ENCODE peak calls at places on chromosomes 12 and 14, in ten cellular contexts. B, Q, H, X, U, R, A, J, E and I are unnamed samples.

GRCh38 chr14:104230119-104230885 is 91.9 kb downstream of the KIF26A start:
- DNase-seq in A (no peak), X (no peak), B (no peak), J (no peak), Q (no peak), H (no peak), R (no peak), U (no peak), E (no peak), I (no peak)

GRCh38 chr12:120831648-120832267 is 72.4 kb downstream of the SPPL3 start:
- DNase-seq in H (no peak), U (no peak), J (no peak), E (no peak), R (no peak), A (no peak), X (no peak), Q (no peak), B (no peak), I (peak)

GRCh38 chr14:26021759-26022158 is 576.1 kb downstream of the NOVA1 start:
- DNase-seq in B (no peak), X (no peak), U (peak), E (no peak), H (no peak), A (no peak), Q (no peak), R (no peak), J (no peak), I (no peak)

GRCh38 chr14:40476005-40476404 is 1043.8 kb upstream of the FBXO33 start:
- DNase-seq in A (no peak), E (no peak), U (no peak), X (no peak), B (no peak), H (no peak), Q (no peak), J (no peak), R (no peak), I (no peak)

GRCh38 chr12:24760162-24760561 is 188.7 kb downstream of the BCAT1 start:
- DNase-seq in U (no peak), A (no peak), J (no peak), X (no peak), R (no peak), H (no peak), Q (no peak), B (no peak), E (no peak), I (peak)

GRCh38 chr12:130813949-130814348 is 25.1 kb downstream of the STX2 start:
- DNase-seq in Q (no peak), R (no peak), B (no peak), U (no peak), H (no peak), A (no peak), X (no peak), E (no peak), J (no peak), I (no peak)

GRCh38 chr12:23463172-23463571 is 486.3 kb downstream of the SOX5 start:
- DNase-seq in Q (no peak), J (no peak), B (no peak), E (no peak), U (no peak), R (no peak), A (no peak), X (no peak), H (no peak), I (no peak)

GRCh38 chr14:103727313-103728000 is 11.8 kb downstream of the ZFYVE21 start:
- DNase-seq in R (no peak), J (no peak), Q (no peak), U (no peak), H (no peak), A (no peak), B (peak), X (no peak), E (no peak), I (no peak)

GRCh38 chr12:65926119-65927004 is 102.1 kb downstream of the HMGA2 start:
- DNase-seq in U (no peak), R (no peak), H (no peak), X (no peak), J (no peak), Q (no peak), A (no peak), B (no peak), E (no peak), I (no peak)

GRCh38 chr12:75661927-75662326 is 150.5 kb upstream of the KRR1 start:
- DNase-seq in R (no peak), A (no peak), E (no peak), X (no peak), U (peak), J (no peak), H (no peak), B (no peak), Q (no peak), I (no peak)

GRCh38 chr12:59173696-59174095 is 253.4 kb upstream of the LRIG3 start:
- DNase-seq in E (no peak), R (no peak), Q (no peak), X (no peak), B (no peak), H (no peak), J (no peak), U (peak), A (no peak), I (no peak)

GRCh38 chr12:58393152-58393551 is 451.8 kb downstream of the ATP23 start:
- DNase-seq in A (peak), J (no peak), B (no peak), H (no peak), U (peak), X (no peak), E (no peak), Q (peak), R (no peak), I (no peak)

GRCh38 chr12:121537814-121538698 is 42.8 kb downstream of the KDM2B start:
- DNase-seq in H (no peak), Q (no peak), A (no peak), B (no peak), E (no peak), R (no peak), U (no peak), X (peak), J (peak), I (no peak)

GRCh38 chr14:56989359-56989758 is 179.1 kb upstream of the OTX2 start:
- DNase-seq in Q (no peak), A (no peak), E (no peak), H (no peak), U (no peak), B (no peak), X (no peak), J (no peak), R (no peak), I (no peak)

GRCh38 chr14:73472182-73473114 is 14.1 kb upstream of the NUMB start:
- DNase-seq in A (peak), J (peak), U (peak), X (peak), R (no peak), B (peak), Q (peak), E (peak), H (no peak), I (peak)